ENCODE peak calls at places on chromosomes 3 and 15, in seven cellular contexts. M is colonic mucosa; S is HEK293T; N is hepatic stellate cell; F is CD4-positive, alpha-beta T cell; R is NB4; V is GM04504. B is an unnamed sample.

GRCh38 chr3:70861234-70861633 is 548.8 kb upstream of the MDFIC2 start:
- DNase-seq in F (no peak), N (no peak), R (no peak), V (peak), S (no peak), M (no peak), B (no peak)

GRCh38 chr15:72338617-72339321 is 18.8 kb upstream of the CELF6 start:
- DNase-seq in S (no peak), M (no peak), R (peak), F (no peak), V (peak), N (no peak), B (no peak)

GRCh38 chr15:73240864-73241499 is 127.8 kb downstream of the HCN4 start:
- DNase-seq in V (peak), F (peak), S (peak), N (peak), M (peak), R (peak), B (no peak)

GRCh38 chr3:43726511-43726910 is 35.8 kb downstream of the ABHD5 start:
- DNase-seq in N (no peak), R (no peak), S (no peak), V (no peak), F (no peak), M (no peak), B (no peak)

GRCh38 chr15:25250011-25250596 is 188.7 kb downstream of the UBE3A start:
- DNase-seq in F (no peak), R (no peak), V (no peak), S (no peak), N (no peak), M (peak), B (no peak)

GRCh38 chr3:31448882-31449243 is 83.9 kb upstream of the STT3B start:
- DNase-seq in S (no peak), R (no peak), N (no peak), V (no peak), M (no peak), F (no peak), B (no peak)

GRCh38 chr3:188270423-188270972 is 116.5 kb downstream of the LPP start:
- DNase-seq in F (no peak), N (peak), V (peak), M (no peak), S (no peak), R (peak), B (no peak)

GRCh38 chr3:66856555-66856954 is 141.6 kb upstream of the KBTBD8 start:
- DNase-seq in R (peak), S (no peak), N (no peak), F (no peak), V (no peak), M (no peak), B (no peak)

GRCh38 chr3:177321819-177322218 is 124.5 kb upstream of the TBL1XR1 start:
- DNase-seq in N (no peak), F (no peak), M (no peak), R (no peak), S (no peak), V (no peak), B (no peak)

GRCh38 chr3:41234823-41235722 is 35.8 kb downstream of the CTNNB1 start:
- DNase-seq in M (no peak), V (no peak), F (no peak), S (no peak), R (no peak), N (no peak), B (no peak)

GRCh38 chr3:197599089-197599765 is 43.5 kb upstream of the BDH1 start:
- DNase-seq in N (peak), R (peak), F (peak), V (peak), M (peak), S (peak), B (no peak)

GRCh38 chr15:41150279-41150678 is 34.2 kb upstream of the INO80 start:
- DNase-seq in F (no peak), N (no peak), M (no peak), S (no peak), V (no peak), R (no peak), B (no peak)